ENCODE peak calls at places on chromosomes 11 and 22, in five cellular contexts. Y is fibroblast of lung, G is activated B cell treated with CpG ODN at 0.5 μM for 24 hours, X is upper lobe of right lung, Q is lower leg skin. N is an unnamed sample.

GRCh38 chr11:35473975-35474374 is 51.4 kb downstream of the PAMR1 start:
- DNase-seq in Y (no peak), G (no peak), X (no peak), Q (no peak), N (no peak)

GRCh38 chr11:68343761-68344256 is 31.4 kb downstream of the LRP5 start:
- DNase-seq in Y (no peak), G (no peak), X (no peak), Q (no peak), N (no peak)

GRCh38 chr22:41919357-41920224 is 4.7 kb upstream of the SHISA8 start:
- DNase-seq in Y (peak), G (peak), X (peak), Q (no peak), N (no peak)

GRCh38 chr11:85685820-85686459 is at the start of gene CCDC89:
- DNase-seq in Y (peak), G (no peak), X (peak), Q (peak), N (no peak)

GRCh38 chr11:14500181-14500651 is 605 bp upstream of the COPB1 start:
- DNase-seq in Y (peak), G (no peak), X (no peak), Q (no peak), N (peak)

GRCh38 chr22:39212721-39213376 is 31.9 kb downstream of the PDGFB start:
- DNase-seq in Y (peak), G (no peak), X (peak), Q (peak), N (no peak)

GRCh38 chr11:45354976-45355705 is 69.0 kb upstream of the SYT13 start:
- DNase-seq in Y (peak), G (peak), X (peak), Q (peak), N (peak)

GRCh38 chr11:78855146-78855545 is 280.5 kb upstream of the NARS2 start:
- DNase-seq in Y (no peak), G (no peak), X (no peak), Q (no peak), N (no peak)

GRCh38 chr11:31779268-31779879 is 31.7 kb downstream of the PAX6 start:
- DNase-seq in Y (peak), G (no peak), X (no peak), Q (no peak), N (no peak)

GRCh38 chr11:33500865-33501479 is 199.7 kb downstream of the C11orf91 start:
- DNase-seq in Y (peak), G (no peak), X (no peak), Q (no peak), N (no peak)

GRCh38 chr11:79663012-79663411 is 222.2 kb upstream of the TENM4 start:
- DNase-seq in Y (no peak), G (no peak), X (no peak), Q (no peak), N (no peak)

GRCh38 chr11:9716275-9717039 is 52.6 kb downstream of the SWAP70 start:
- DNase-seq in Y (peak), G (no peak), X (no peak), Q (no peak), N (no peak)

GRCh38 chr22:41831383-41831782 is 1.5 kb upstream of the SREBF2 start:
- DNase-seq in Y (peak), G (no peak), X (no peak), Q (no peak), N (no peak)

GRCh38 chr11:110349109-110349996 is 52.9 kb upstream of the RDX start:
- DNase-seq in Y (peak), G (no peak), X (no peak), Q (no peak), N (no peak)

GRCh38 chr22:28279888-28280287 is 360.8 kb upstream of the PITPNB start:
- DNase-seq in Y (no peak), G (no peak), X (no peak), Q (no peak), N (no peak)

GRCh38 chr22:44261164-44261860 is 51.4 kb downstream of the SHISAL1 start:
- DNase-seq in Y (no peak), G (peak), X (peak), Q (peak), N (peak)

GRCh38 chr11:67606150-67606476 is 623 bp upstream of the NDUFV1 start:
- DNase-seq in Y (no peak), G (no peak), X (no peak), Q (no peak), N (no peak)

GRCh38 chr22:27206747-27207133 is 549.4 kb downstream of the MIAT start:
- DNase-seq in Y (no peak), G (no peak), X (no peak), Q (no peak), N (no peak)

GRCh38 chr22:20514658-20515406 is 7.4 kb downstream of the MED15 start:
- DNase-seq in Y (peak), G (no peak), X (no peak), Q (no peak), N (no peak)

GRCh38 chr11:89267660-89268302 is 90.1 kb downstream of the TYR start:
- DNase-seq in Y (no peak), G (no peak), X (no peak), Q (no peak), N (no peak)

GRCh38 chr22:32897400-32897799 is 95.9 kb downstream of the TIMP3 start:
- DNase-seq in Y (peak), G (no peak), X (no peak), Q (no peak), N (no peak)

GRCh38 chr11:78190374-78190773 is 1.7 kb downstream of the USP35 start:
- DNase-seq in Y (no peak), G (no peak), X (no peak), Q (no peak), N (no peak)

GRCh38 chr22:27278986-27279385 is 522.6 kb downstream of the MN1 start:
- DNase-seq in Y (no peak), G (no peak), X (no peak), Q (no peak), N (no peak)

GRCh38 chr11:35483131-35483800 is 42.1 kb downstream of the PAMR1 start:
- DNase-seq in Y (peak), G (no peak), X (no peak), Q (no peak), N (no peak)

GRCh38 chr22:27641049-27641790 is 160.3 kb downstream of the MN1 start:
- DNase-seq in Y (peak), G (no peak), X (no peak), Q (no peak), N (no peak)

GRCh38 chr22:22548349-22548716 is 10.7 kb downstream of the PRAME start:
- DNase-seq in Y (no peak), G (no peak), X (no peak), Q (no peak), N (no peak)

GRCh38 chr11:102680945-102681344 is 24.6 kb downstream of the MMP27 start:
- DNase-seq in Y (peak), G (no peak), X (no peak), Q (no peak), N (no peak)

GRCh38 chr11:94325681-94326080 is 21.3 kb downstream of the IZUMO1R start:
- DNase-seq in Y (no peak), G (no peak), X (peak), Q (no peak), N (peak)

GRCh38 chr11:122852071-122852831 is 14.0 kb downstream of the CRTAM start:
- DNase-seq in Y (peak), G (no peak), X (no peak), Q (no peak), N (no peak)

GRCh38 chr22:41478891-41479521 is 10.1 kb downstream of the ACO2 start:
- DNase-seq in Y (peak), G (peak), X (peak), Q (no peak), N (no peak)

GRCh38 chr11:113690619-113691569 is 15.2 kb downstream of the TMPRSS5 start:
- DNase-seq in Y (peak), G (no peak), X (peak), Q (no peak), N (no peak)

GRCh38 chr22:47168900-47169800 is 406.7 kb downstream of the TBC1D22A start:
- DNase-seq in Y (peak), G (no peak), X (peak), Q (peak), N (no peak)
- TF ChIP-seq CTCF in Y (peak), G (no peak), X (peak), Q (no peak), N (no peak)

DNA sequence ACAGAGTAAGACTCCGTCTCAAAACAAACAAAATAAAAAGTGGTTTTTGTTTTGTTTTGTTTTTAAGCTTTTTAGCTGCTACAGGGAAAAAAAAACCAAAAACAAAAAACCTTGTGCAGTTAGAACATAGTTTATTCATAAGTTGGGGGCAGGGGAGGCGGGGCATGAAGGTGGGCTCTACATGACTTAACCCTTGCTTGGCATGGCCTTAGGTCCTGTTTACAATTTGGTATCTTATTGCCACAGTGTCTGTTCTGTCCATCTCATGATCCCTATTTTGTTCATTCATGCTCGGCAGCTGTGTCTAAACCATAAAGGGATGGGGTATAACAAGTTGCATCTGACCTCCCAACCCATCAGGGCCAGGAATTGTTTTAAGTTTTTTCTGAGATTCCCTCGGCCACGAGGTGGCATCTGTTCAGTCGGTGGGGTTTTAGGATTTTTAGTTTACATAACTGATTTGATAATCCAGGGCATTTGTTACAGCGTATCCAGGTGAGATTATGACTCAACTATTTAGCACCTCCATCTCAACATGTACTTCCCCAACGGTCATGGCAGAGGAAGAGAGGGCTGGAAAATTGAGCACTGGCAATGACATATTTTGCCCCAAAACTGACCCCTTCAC is 6.9 kb downstream of the AP5B1 start:
- DNase-seq in Y (no peak), G (no peak), X (peak), Q (peak), N (no peak)
- TF ChIP-seq CTCF in Y (peak), G (no peak), X (no peak), Q (no peak), N (no peak)

DNA sequence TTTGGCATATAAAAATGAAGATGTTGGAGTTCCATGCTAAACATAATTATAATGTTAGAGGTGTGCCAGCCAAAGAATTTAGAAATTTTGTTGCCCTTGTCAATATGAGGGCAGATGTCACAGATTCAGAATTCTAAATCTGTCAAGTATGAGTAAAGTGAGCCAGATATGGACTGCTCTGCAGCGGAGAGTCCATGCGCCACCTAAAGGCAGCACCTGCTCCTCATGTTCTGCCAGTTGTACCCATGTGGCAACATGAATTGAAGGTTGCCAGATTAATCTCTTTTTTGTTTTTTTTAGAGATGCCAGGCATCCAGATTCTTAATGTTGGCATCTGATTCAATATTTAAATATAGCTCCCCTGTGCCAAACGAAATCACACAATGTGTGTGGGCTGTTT is 678.6 kb upstream of the ANO5 start:
- DNase-seq in Y (no peak), G (no peak), X (no peak), Q (no peak), N (no peak)
- TF ChIP-seq CTCF in Y (no peak), G (no peak), X (no peak), Q (no peak), N (no peak)

GRCh38 chr11:128905345-128906184 is 14.4 kb downstream of the KCNJ5 start:
- DNase-seq in Y (peak), G (peak), X (peak), Q (no peak), N (no peak)
- TF ChIP-seq CTCF in Y (peak), G (no peak), X (peak), Q (no peak), N (no peak)

DNA sequence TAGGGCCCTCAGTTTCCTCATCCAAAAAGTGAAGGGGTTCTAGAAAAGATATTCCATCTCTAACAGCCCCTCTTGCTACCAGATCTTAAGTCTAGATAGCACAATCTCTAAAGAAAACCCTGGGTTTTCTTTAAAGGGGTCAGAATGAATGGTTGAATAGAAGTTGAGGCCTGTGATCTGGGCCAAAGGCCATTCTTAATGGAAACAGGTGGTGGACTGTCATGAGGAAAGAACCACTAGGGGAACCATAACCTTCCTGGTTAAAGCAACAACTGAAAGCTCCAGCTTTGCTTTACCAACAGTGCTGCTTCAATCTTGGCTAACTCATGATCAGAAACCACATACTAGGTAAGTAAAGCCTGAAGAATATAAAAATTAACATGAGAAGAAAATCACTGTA is 1.8 kb downstream of the CELF1 start:
- DNase-seq in Y (peak), G (no peak), X (no peak), Q (no peak), N (no peak)
- TF ChIP-seq CTCF in Y (peak), G (no peak), X (peak), Q (no peak), N (no peak)

GRCh38 chr11:132158091-132158490 is 787.7 kb downstream of the NTM start:
- DNase-seq in Y (peak), G (no peak), X (no peak), Q (no peak), N (no peak)
- TF ChIP-seq CTCF in Y (peak), G (no peak), X (peak), Q (no peak), N (no peak)